ENCODE peak calls at places on chromosomes 1 and 21, in seven cellular contexts. N is H9, X is hepatocyte, I is neuronal stem cell, C is OCI-LY7, D is neural progenitor cell, L is fibroblast of lung. B is an unnamed sample.

GRCh38 chr1:46084553-46085448 is 47.6 kb downstream of the PIK3R3 start:
- DNase-seq in D (no peak), I (no peak), X (no peak), N (no peak), L (peak; percentile 55), C (no peak), B (no peak)

GRCh38 chr1:173925306-173926242 is 8.4 kb upstream of the SERPINC1 start:
- DNase-seq in X (peak; percentile 51), L (no peak), I (no peak), C (no peak), N (no peak), D (no peak), B (no peak)

GRCh38 chr1:228455715-228456114 is 31.5 kb upstream of the RNF187 start:
- DNase-seq in N (no peak), C (peak; percentile 53), L (no peak), D (no peak), I (no peak), X (no peak), B (no peak)

GRCh38 chr1:212179394-212180076 is 105.7 kb upstream of the PPP2R5A start:
- DNase-seq in I (no peak), D (no peak), X (peak; percentile 34), C (no peak), N (no peak), L (peak; percentile 95), B (peak; percentile 90)

GRCh38 chr1:40625076-40625475 is 40.4 kb downstream of the RIMS3 start:
- DNase-seq in D (peak; percentile 38), L (no peak), I (no peak), X (peak; percentile 33), C (peak; percentile 37), N (peak; percentile 41), B (no peak)

GRCh38 chr1:20727746-20728316 is 4.7 kb downstream of the SH2D5 start:
- DNase-seq in X (no peak), I (no peak), N (peak; percentile 75), D (peak; percentile 58), C (peak; percentile 23), L (no peak), B (no peak)

GRCh38 chr1:51973587-51974474 is 16.7 kb downstream of the RAB3B start:
- DNase-seq in L (peak; percentile 47), C (no peak), X (no peak), N (no peak), I (no peak), D (no peak), B (no peak)

GRCh38 chr1:2971609-2972008 is 49.7 kb upstream of the ACTRT2 start:
- DNase-seq in L (no peak), X (no peak), N (no peak), C (no peak), D (no peak), I (no peak), B (no peak)

GRCh38 chr1:103900005-103900404 is 150.3 kb downstream of the AMY1C start:
- DNase-seq in I (no peak), D (no peak), N (no peak), L (no peak), C (no peak), X (no peak), B (no peak)

GRCh38 chr21:35843911-35844667 is 216.2 kb downstream of the SETD4 start:
- DNase-seq in I (no peak), X (no peak), C (no peak), L (no peak), D (no peak), N (no peak), B (no peak)

GRCh38 chr1:111989531-111990025 is at the start of gene KCND3:
- DNase-seq in L (peak; percentile 37), X (peak; percentile 58), C (no peak), N (no peak), I (peak; percentile 36), D (peak; percentile 77), B (no peak)

GRCh38 chr1:166489356-166489669 is 322.5 kb upstream of the FAM78B start:
- DNase-seq in I (no peak), X (no peak), D (no peak), N (no peak), L (no peak), C (no peak), B (no peak)

GRCh38 chr1:30599721-30600120 is 123.7 kb downstream of the MATN1 start:
- DNase-seq in D (no peak), I (no peak), C (no peak), L (no peak), N (peak; percentile 16), X (no peak), B (no peak)

GRCh38 chr1:51313961-51314777 is 16.2 kb downstream of the TTC39A start:
- DNase-seq in D (no peak), L (peak; percentile 84), I (no peak), X (peak; percentile 67), N (no peak), C (no peak), B (peak; percentile 23)

GRCh38 chr1:89987170-89987819 is 7.6 kb upstream of the ZNF326 start:
- DNase-seq in L (peak; percentile 58), X (peak; percentile 84), D (peak; percentile 61), I (peak; percentile 43), C (peak; percentile 81), N (peak; percentile 45), B (no peak)

GRCh38 chr1:68174173-68175113 is 57.9 kb downstream of the WLS start:
- DNase-seq in I (peak; percentile 32), D (peak; percentile 79), L (peak; percentile 98), N (no peak), X (peak; percentile 63), C (no peak), B (no peak)

GRCh38 chr1:180468311-180468710 is 34.1 kb downstream of the ACBD6 start:
- DNase-seq in I (no peak), X (no peak), C (no peak), N (no peak), D (no peak), L (no peak), B (no peak)

GRCh38 chr1:212440419-212440818 is 7.7 kb downstream of the NENF start:
- DNase-seq in X (no peak), D (no peak), C (no peak), I (no peak), N (no peak), L (no peak), B (no peak)

GRCh38 chr1:154747380-154747779 is 122.7 kb downstream of the KCNN3 start:
- DNase-seq in D (no peak), I (no peak), L (no peak), X (no peak), N (no peak), C (no peak), B (no peak)

GRCh38 chr1:154745750-154746425 is 124.2 kb downstream of the KCNN3 start:
- DNase-seq in N (no peak), I (no peak), D (no peak), C (no peak), X (no peak), L (no peak), B (no peak)

GRCh38 chr1:154749078-154749760 is 120.9 kb downstream of the KCNN3 start:
- DNase-seq in D (no peak), C (peak; percentile 23), X (no peak), I (no peak), L (peak; percentile 49), N (no peak), B (peak; percentile 7)

GRCh38 chr1:154746620-154747299 is 123.3 kb downstream of the KCNN3 start:
- DNase-seq in C (no peak), X (no peak), I (no peak), L (no peak), D (no peak), N (no peak), B (no peak)

GRCh38 chr1:154747841-154748766 is 122.0 kb downstream of the KCNN3 start:
- DNase-seq in D (peak; percentile 44), L (peak; percentile 23), I (no peak), N (no peak), C (no peak), X (peak; percentile 48), B (no peak)
- H3K4me2 ChIP-seq in D (peak overlapping the region; percentile 40), L (no peak overlapping the region), I (no peak overlapping the region), N (no peak overlapping the region), C (no peak overlapping the region), X (peak overlapping the region; percentile 46), B (no peak overlapping the region)

DNA sequence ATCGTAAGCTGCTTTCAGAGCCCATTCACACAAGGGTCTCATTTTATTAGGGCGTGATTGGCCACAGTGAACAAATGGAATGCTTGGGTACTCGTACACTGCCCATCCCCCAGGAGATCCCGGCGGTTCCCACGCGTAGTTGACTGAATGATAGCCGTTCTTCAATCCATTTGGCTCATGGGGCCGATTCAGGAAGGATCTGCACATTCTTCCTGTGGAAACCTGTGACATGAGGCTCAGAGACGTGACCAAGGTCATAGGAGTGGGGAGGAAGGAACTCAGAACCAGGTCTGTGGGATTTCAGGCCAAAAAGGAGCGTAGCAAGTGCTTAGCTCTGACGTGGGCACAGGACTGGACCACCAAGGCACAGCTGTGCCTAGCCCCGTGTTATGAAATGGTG is 11.7 kb downstream of the ABCG1 start:
- DNase-seq in X (no peak), I (no peak), N (no peak), C (no peak), D (no peak), L (no peak), B (no peak)
- H3K4me1 ChIP-seq in X (peaks cover 51% of the 10 kb centered on the region), I (peaks cover 5% of the 10 kb centered on the region), N (no peaks in the 10 kb centered on the region), C (peaks cover 99% of the 10 kb centered on the region), D (peaks cover 56% of the 10 kb centered on the region), L (peaks cover 17% of the 10 kb centered on the region), B (peaks cover 51% of the 10 kb centered on the region)

DNA sequence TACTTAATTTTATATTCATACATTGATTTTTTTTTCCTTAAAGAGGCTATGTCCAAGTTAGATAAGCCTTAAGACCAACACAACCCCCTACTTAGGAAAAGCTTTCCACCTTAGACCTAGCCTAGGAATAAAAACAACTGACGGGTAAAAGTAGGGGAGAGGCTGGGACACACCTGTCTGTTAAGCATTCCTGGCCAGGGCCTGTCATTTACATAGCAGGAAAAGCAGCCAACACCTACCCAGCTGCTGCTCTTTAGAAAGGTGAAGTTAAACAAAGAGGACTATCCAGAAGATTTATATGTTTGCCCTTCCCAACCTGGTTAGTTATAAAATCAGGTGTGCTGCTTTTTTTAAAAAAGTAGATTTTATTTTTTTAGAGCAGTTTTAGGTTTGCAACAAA is 29.1 kb upstream of the SAMD13 start:
- DNase-seq in L (no peak), C (peak; percentile 47), I (no peak), N (peak; percentile 38), X (peak; percentile 71), D (no peak), B (no peak)
- H3K4me2 ChIP-seq in L (no peak overlapping the region), C (peak overlapping the region; percentile 92), I (no peak overlapping the region), N (no peak overlapping the region), X (no peak overlapping the region), D (peak overlapping the region; percentile 48), B (no peak overlapping the region)

GRCh38 chr1:231407049-231407448 is 15.0 kb downstream of the EGLN1 start:
- DNase-seq in L (no peak), N (no peak), D (no peak), X (no peak), C (no peak), I (no peak), B (no peak)

GRCh38 chr1:231404318-231404717 is 17.8 kb downstream of the EGLN1 start:
- DNase-seq in C (no peak), L (no peak), D (no peak), X (no peak), I (no peak), N (no peak), B (no peak)

GRCh38 chr1:231407537-231408396 is 14.3 kb downstream of the EGLN1 start:
- DNase-seq in C (no peak), X (peak; percentile 58), D (no peak), I (no peak), N (no peak), L (peak; percentile 66), B (no peak)

GRCh38 chr1:231410041-231410591 is 12.0 kb downstream of the EGLN1 start:
- DNase-seq in L (peak; percentile 63), I (no peak), C (no peak), D (no peak), N (no peak), X (no peak), B (no peak)

GRCh38 chr1:231408528-231409094 is 13.5 kb downstream of the EGLN1 start:
- DNase-seq in D (no peak), I (no peak), X (no peak), N (no peak), L (no peak), C (no peak), B (no peak)
- H3K4me1 ChIP-seq in D (peaks cover 4% of the 10 kb centered on the region), I (no peaks in the 10 kb centered on the region), X (peaks cover 30% of the 10 kb centered on the region), N (no peaks in the 10 kb centered on the region), L (peaks cover 4% of the 10 kb centered on the region), C (no peaks in the 10 kb centered on the region), B (peaks cover 17% of the 10 kb centered on the region)

B was measured in keratinocyte.